ENCODE peak calls at places on chromosome 6, in four cellular contexts. Q is mammary epithelial cell, O is cardiac muscle cell, P is brain microvascular endothelial cell. U is an unnamed sample. For H3K36me3, the result is how much of the 10 kb centered on the place peaks cover.

GRCh38 chr6:5466459-5466858 is 205.1 kb downstream of the FARS2 start:
- DNase-seq in Q (peak), O (peak), P (peak), U (no peak)

GRCh38 chr6:140789466-140789865 is 1343.3 kb upstream of the GJE1 start:
- DNase-seq in Q (no peak), O (no peak), P (no peak), U (no peak)

GRCh38 chr6:16481680-16482079 is 243.3 kb downstream of the GMPR start:
- DNase-seq in Q (no peak), O (peak), P (no peak), U (no peak)

GRCh38 chr6:99739526-99739925 is 132.9 kb downstream of the PRDM13 start:
- DNase-seq in Q (no peak), O (no peak), P (no peak), U (no peak)

GRCh38 chr6:156889986-156890385 is 112.8 kb downstream of the ARID1B start:
- DNase-seq in Q (no peak), O (no peak), P (no peak), U (no peak)

GRCh38 chr6:154154389-154154967 is 115.4 kb downstream of the OPRM1 start:
- DNase-seq in Q (peak), O (peak), P (peak), U (peak)

GRCh38 chr6:38599966-38600550 is 39.7 kb downstream of the BTBD9 start:
- DNase-seq in Q (no peak), O (peak), P (peak), U (no peak)

GRCh38 chr6:132259070-132259469 is 142.2 kb downstream of the MOXD1 start:
- DNase-seq in Q (peak), O (peak), P (peak), U (no peak)

GRCh38 chr6:109660526-109660925 is 30.5 kb downstream of the AK9 start:
- DNase-seq in Q (peak), O (no peak), P (no peak), U (no peak)

GRCh38 chr6:155013457-155013876 is 18.4 kb downstream of the TIAM2 start:
- DNase-seq in Q (no peak), O (peak), P (no peak), U (peak)

GRCh38 chr6:134436950-134437349 is 119.0 kb upstream of the SGK1 start:
- DNase-seq in Q (no peak), O (peak), P (no peak), U (no peak)

GRCh38 chr6:34529665-34530327 is 26.3 kb downstream of the SPDEF start:
- DNase-seq in Q (no peak), O (peak), P (no peak), U (no peak)

GRCh38 chr6:122511193-122511924 is 39.8 kb upstream of the SERINC1 start:
- DNase-seq in Q (no peak), O (no peak), P (no peak), U (no peak)

GRCh38 chr6:89590133-89590532 is 48.4 kb downstream of the LYRM2 start:
- DNase-seq in Q (no peak), O (no peak), P (no peak), U (no peak)

GRCh38 chr6:2222275-2222842 is 23.0 kb downstream of the GMDS start:
- DNase-seq in Q (no peak), O (no peak), P (no peak), U (no peak)

GRCh38 chr6:30154709-30155521 is 6.1 kb downstream of the TRIM10 start:
- DNase-seq in Q (peak), O (peak), P (peak), U (no peak)

GRCh38 chr6:437042-437402 is 45.5 kb downstream of the IRF4 start:
- DNase-seq in Q (no peak), O (no peak), P (peak), U (no peak)

GRCh38 chr6:44730771-44731391 is 343.4 kb downstream of the CDC5L start:
- DNase-seq in Q (no peak), O (no peak), P (peak), U (no peak)

GRCh38 chr6:2986722-2987196 is 12.9 kb upstream of the NQO2 start:
- DNase-seq in Q (peak), O (peak), P (peak), U (no peak)

GRCh38 chr6:95286874-95287273 is 290.5 kb upstream of the MANEA start:
- DNase-seq in Q (no peak), O (no peak), P (no peak), U (no peak)

GRCh38 chr6:168206186-168206585 is 113.4 kb downstream of the DACT2 start:
- DNase-seq in Q (no peak), O (peak), P (no peak), U (no peak)

GRCh38 chr6:132443206-132443605 is 41.9 kb upstream of the MOXD1 start:
- DNase-seq in Q (peak), O (peak), P (no peak), U (no peak)

GRCh38 chr6:2432258-2432657 is 186.9 kb upstream of the GMDS start:
- DNase-seq in Q (peak), O (peak), P (peak), U (no peak)

GRCh38 chr6:122872311-122872710 is 83.3 kb downstream of the SMPDL3A start:
- DNase-seq in Q (no peak), O (no peak), P (no peak), U (no peak)

GRCh38 chr6:152093711-152094110 is 286.2 kb downstream of the ESR1 start:
- DNase-seq in Q (no peak), O (no peak), P (no peak), U (no peak)

GRCh38 chr6:106442351-106442750 is 81.8 kb downstream of the CRYBG1 start:
- DNase-seq in Q (no peak), O (no peak), P (no peak), U (no peak)

GRCh38 chr6:106434530-106434929 is 74.0 kb downstream of the CRYBG1 start:
- DNase-seq in Q (no peak), O (no peak), P (no peak), U (no peak)

GRCh38 chr6:106444777-106445507 is 84.4 kb downstream of the CRYBG1 start:
- DNase-seq in Q (peak), O (peak), P (peak), U (peak)

DNA sequence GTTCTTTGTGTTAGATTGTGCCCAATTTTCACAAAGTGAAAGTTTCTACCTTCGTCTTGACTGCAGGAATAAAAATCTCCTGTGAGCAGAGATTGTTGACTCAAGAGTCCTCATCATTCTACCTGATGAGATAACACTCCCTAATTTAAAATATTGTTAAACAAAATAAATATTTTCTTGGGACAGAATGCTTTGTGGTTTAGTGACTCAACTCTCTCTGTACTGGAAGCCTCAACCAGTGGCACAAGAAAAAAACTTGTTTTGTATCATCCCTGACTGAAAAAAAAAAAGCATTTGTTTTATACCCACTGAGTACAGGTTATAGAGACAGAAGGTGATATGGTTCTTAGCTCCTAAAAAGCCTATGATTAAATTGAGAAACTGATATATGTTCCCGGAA is 78.9 kb downstream of the CRYBG1 start:
- DNase-seq in Q (peak), O (no peak), P (no peak), U (no peak)
- H3K4me3 ChIP-seq in Q (peak), O (no peak), P (no peak), U (no peak)

GRCh38 chr6:113529879-113530278 is 327.3 kb upstream of the MARCKS start:
- DNase-seq in Q (no peak), O (no peak), P (no peak), U (no peak)
- H3K36me3 ChIP-seq in Q (under half), O (under half), P (under half), U (under half)

GRCh38 chr6:159170999-159171712 is 2.0 kb downstream of the FNDC1 start:
- DNase-seq in Q (peak), O (peak), P (peak), U (no peak)
- H3K4me3 ChIP-seq in Q (no peak), O (no peak), P (no peak), U (no peak)

GRCh38 chr6:17483391-17484016 is 90.1 kb downstream of the CAP2 start:
- DNase-seq in Q (no peak), O (no peak), P (no peak), U (no peak)
- H3K36me3 ChIP-seq in Q (under half), O (under half), P (under half), U (under half)

DNA sequence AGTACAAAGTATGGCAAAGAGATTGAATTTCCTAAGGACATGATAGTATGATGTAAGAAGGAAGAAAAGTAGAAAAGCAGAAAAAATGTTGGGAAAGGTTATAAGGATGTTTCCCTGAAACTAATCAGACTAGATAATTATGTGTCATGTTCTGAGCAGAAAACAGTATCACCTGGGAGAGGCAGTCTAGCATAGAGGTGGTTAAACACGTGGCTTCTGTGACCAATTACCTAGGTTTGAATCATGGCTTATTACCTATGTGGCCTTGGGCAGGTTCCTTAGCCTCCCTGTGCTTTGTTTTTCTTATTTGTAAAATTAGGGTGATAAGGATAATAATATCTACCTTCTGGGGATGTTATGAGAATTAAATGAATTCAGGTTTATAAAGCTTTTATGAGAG is 38.0 kb downstream of the SCGN start:
- DNase-seq in Q (peak), O (no peak), P (no peak), U (no peak)
- H3K4me3 ChIP-seq in Q (no peak), O (no peak), P (no peak), U (no peak)

GRCh38 chr6:160108077-160108476 is 13.5 kb upstream of the SLC22A1 start:
- DNase-seq in Q (no peak), O (no peak), P (no peak), U (no peak)
- H3K36me3 ChIP-seq in Q (under half), O (under half), P (under half), U (under half)

DNA sequence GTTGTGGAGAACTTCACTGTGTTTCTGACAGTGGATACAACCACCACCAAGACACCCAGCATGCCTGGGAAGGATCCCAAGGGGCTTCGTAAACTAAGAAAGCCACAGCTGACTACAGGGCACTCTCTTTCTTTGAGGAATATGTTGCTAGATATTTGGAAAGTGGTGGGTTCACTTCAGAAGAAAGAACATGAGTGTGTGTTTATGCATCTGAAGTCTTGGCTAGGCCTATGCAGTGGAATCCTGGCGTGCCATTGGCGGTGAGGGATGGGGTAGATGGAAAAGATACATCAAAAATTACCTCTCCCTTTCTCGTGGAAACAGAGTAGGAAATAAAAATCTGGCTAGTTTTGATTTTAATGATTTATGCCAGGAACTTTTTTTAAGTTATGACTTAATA is 187.7 kb downstream of the PDE7B start:
- DNase-seq in Q (no peak), O (peak), P (no peak), U (no peak)
- H3K4me3 ChIP-seq in Q (no peak), O (no peak), P (peak), U (no peak)

GRCh38 chr6:80020381-80021120 is 16.1 kb downstream of the TTK start:
- DNase-seq in Q (no peak), O (no peak), P (no peak), U (no peak)
- H3K36me3 ChIP-seq in Q (under half), O (under half), P (under half), U (under half)

DNA sequence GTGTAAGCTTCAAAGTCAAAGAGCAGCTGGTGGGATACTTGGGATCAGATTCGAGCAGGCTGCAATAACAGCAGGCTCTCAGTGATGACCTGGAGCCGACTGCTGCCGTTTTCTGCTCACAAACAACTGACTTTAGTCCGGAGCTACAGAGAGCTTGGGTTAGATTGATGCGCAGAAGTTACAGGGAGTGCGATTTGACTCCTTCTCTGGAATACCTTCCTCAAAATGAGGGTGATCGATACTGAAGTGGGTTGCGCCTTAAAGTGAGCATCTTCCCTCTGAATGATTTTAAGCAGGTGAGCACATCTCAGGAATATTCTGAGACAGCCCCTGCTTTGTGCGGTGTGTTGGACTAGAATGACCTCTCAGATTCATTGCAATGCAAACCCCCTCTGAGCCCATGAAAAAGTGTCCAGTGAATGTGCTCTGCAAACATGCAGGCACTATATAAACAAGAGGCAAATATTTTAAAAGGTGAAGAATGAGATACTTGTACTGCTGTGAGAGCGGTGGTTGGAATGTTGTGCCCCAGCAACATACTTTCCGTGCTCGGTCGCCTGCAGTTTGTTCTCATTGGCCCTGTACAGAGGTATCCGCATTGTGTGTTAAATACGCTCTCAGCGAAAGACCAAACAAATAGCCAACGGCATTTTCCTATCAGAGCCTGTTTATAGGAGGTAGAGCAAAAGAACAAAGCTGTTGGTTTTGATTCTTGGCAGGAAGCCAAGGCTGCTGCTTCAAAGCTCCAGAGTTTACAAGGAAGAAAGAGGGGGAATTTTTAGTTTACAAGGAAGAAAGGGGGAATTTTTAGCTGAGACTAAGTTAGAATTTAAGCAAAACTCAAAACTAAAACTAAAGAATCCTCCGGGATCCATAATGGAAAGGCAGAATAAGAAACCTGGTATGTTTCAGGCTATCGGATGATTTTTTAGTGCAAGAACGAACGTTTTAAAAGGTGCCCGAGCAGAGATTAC is 67.7 kb downstream of the PHACTR2 start:
- DNase-seq in Q (no peak), O (peak), P (peak), U (peak)
- H3K4me3 ChIP-seq in Q (no peak), O (no peak), P (no peak), U (peak)

GRCh38 chr6:43521836-43522235 is 4.9 kb downstream of the POLR1C start:
- DNase-seq in Q (no peak), O (no peak), P (no peak), U (no peak)
- H3K36me3 ChIP-seq in Q (half or more), O (half or more), P (half or more), U (half or more)

U was measured in WERI-Rb-1.